ENCODE peak calls at places on chromosome 16, in eight cellular contexts. One of them, this sample, is unnamed. For H3K4me1, the result is how much of the 10 kb centered on the place peaks cover.

GRCh38 chr16:82627811-82628339 is 1.1 kb downstream of the CDH13 start:
- DNase-seq in heart right ventricle: peak
- DNase-seq in psoas muscle: no peak
- DNase-seq in body of pancreas: no peak
- DNase-seq in CD8-positive, alpha-beta T cell: no peak
- DNase-seq in GM23248: peak
- DNase-seq in tibial artery: peak
- DNase-seq in iPS DF 6.9: no peak
- DNase-seq in this sample: peak

GRCh38 chr16:31508706-31509523 is 724 bp upstream of the RUSF1 start:
- DNase-seq in heart right ventricle: no peak
- DNase-seq in psoas muscle: no peak
- DNase-seq in body of pancreas: no peak
- DNase-seq in CD8-positive, alpha-beta T cell: no peak
- DNase-seq in GM23248: peak
- DNase-seq in tibial artery: no peak
- DNase-seq in iPS DF 6.9: no peak
- DNase-seq in this sample: no peak

GRCh38 chr16:29790949-29791844 is 646 bp downstream of the KIF22 start:
- DNase-seq in heart right ventricle: no peak
- DNase-seq in psoas muscle: no peak
- DNase-seq in body of pancreas: no peak
- DNase-seq in CD8-positive, alpha-beta T cell: no peak
- DNase-seq in GM23248: peak
- DNase-seq in tibial artery: no peak
- DNase-seq in iPS DF 6.9: no peak
- DNase-seq in this sample: no peak

GRCh38 chr16:80174416-80174815 is 366.4 kb upstream of the DYNLRB2 start:
- DNase-seq in heart right ventricle: no peak
- DNase-seq in psoas muscle: no peak
- DNase-seq in body of pancreas: no peak
- DNase-seq in CD8-positive, alpha-beta T cell: no peak
- DNase-seq in GM23248: peak
- DNase-seq in tibial artery: no peak
- DNase-seq in iPS DF 6.9: no peak
- DNase-seq in this sample: no peak

GRCh38 chr16:69057400-69058378 is 47.8 kb upstream of the HAS3 start:
- DNase-seq in heart right ventricle: no peak
- DNase-seq in psoas muscle: peak
- DNase-seq in body of pancreas: peak
- DNase-seq in CD8-positive, alpha-beta T cell: no peak
- DNase-seq in GM23248: peak
- DNase-seq in tibial artery: no peak
- DNase-seq in iPS DF 6.9: no peak
- DNase-seq in this sample: no peak

GRCh38 chr16:29230671-29231091 is 175.8 kb downstream of the NPIPB11 start:
- DNase-seq in heart right ventricle: no peak
- DNase-seq in psoas muscle: no peak
- DNase-seq in body of pancreas: no peak
- DNase-seq in CD8-positive, alpha-beta T cell: no peak
- DNase-seq in GM23248: peak
- DNase-seq in tibial artery: peak
- DNase-seq in iPS DF 6.9: no peak
- DNase-seq in this sample: peak

GRCh38 chr16:88755745-88756443 is 29.1 kb downstream of the PIEZO1 start:
- DNase-seq in heart right ventricle: no peak
- DNase-seq in psoas muscle: no peak
- DNase-seq in body of pancreas: no peak
- DNase-seq in CD8-positive, alpha-beta T cell: no peak
- DNase-seq in GM23248: no peak
- DNase-seq in tibial artery: no peak
- DNase-seq in iPS DF 6.9: no peak
- DNase-seq in this sample: no peak

GRCh38 chr16:81645303-81645702 is 133.8 kb upstream of the PLCG2 start:
- DNase-seq in heart right ventricle: peak
- DNase-seq in psoas muscle: peak
- DNase-seq in body of pancreas: peak
- DNase-seq in CD8-positive, alpha-beta T cell: no peak
- DNase-seq in GM23248: peak
- DNase-seq in tibial artery: no peak
- DNase-seq in iPS DF 6.9: no peak
- DNase-seq in this sample: peak

GRCh38 chr16:54477766-54478165 is 191.2 kb upstream of the IRX3 start:
- DNase-seq in heart right ventricle: no peak
- DNase-seq in psoas muscle: no peak
- DNase-seq in body of pancreas: no peak
- DNase-seq in CD8-positive, alpha-beta T cell: no peak
- DNase-seq in GM23248: no peak
- DNase-seq in tibial artery: no peak
- DNase-seq in iPS DF 6.9: no peak
- DNase-seq in this sample: no peak

GRCh38 chr16:55056585-55057520 is 126.2 kb downstream of the IRX5 start:
- DNase-seq in heart right ventricle: no peak
- DNase-seq in psoas muscle: no peak
- DNase-seq in body of pancreas: peak
- DNase-seq in CD8-positive, alpha-beta T cell: no peak
- DNase-seq in GM23248: peak
- DNase-seq in tibial artery: peak
- DNase-seq in iPS DF 6.9: no peak
- DNase-seq in this sample: peak

GRCh38 chr16:58128721-58129096 is 472 bp downstream of the CFAP20 start:
- DNase-seq in heart right ventricle: peak
- DNase-seq in psoas muscle: no peak
- DNase-seq in body of pancreas: peak
- DNase-seq in CD8-positive, alpha-beta T cell: no peak
- DNase-seq in GM23248: peak
- DNase-seq in tibial artery: no peak
- DNase-seq in iPS DF 6.9: no peak
- DNase-seq in this sample: peak

GRCh38 chr16:87618216-87618615 is 15.9 kb downstream of the JPH3 start:
- DNase-seq in heart right ventricle: no peak
- DNase-seq in psoas muscle: no peak
- DNase-seq in body of pancreas: no peak
- DNase-seq in CD8-positive, alpha-beta T cell: no peak
- DNase-seq in GM23248: no peak
- DNase-seq in tibial artery: no peak
- DNase-seq in iPS DF 6.9: no peak
- DNase-seq in this sample: no peak

DNA sequence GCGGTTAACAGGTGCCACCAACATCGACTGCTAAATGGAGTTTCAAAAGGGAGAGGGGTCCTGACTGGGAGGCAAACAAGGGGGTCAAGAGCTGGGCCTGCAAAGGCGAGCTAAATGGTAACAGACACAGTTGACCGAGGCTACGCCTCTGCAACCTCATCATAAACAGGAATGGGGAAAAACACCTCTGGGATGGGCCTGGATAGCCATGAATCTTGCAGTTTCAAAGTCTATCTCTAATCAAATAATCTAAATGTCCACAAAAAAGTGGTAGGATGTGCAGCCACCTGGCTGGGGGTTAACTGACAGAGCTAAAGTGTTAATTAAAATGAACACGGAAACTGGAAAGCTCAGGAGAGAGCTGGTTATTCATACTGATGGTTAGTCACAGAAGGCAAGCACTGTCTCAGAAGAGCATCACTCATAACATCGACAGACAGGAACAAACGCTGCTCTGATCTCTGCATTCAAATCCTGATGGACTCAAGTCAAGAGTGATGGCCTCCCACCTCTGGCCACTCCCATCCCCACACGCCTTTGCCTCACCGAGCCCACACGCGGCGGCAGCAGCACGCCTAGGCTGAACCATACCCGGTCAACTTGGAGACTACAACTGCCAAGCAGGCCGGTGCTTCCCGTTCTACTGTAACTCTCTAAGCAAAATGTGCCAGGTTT is 56.3 kb downstream of the CREBBP start:
- DNase-seq in heart right ventricle: no peak
- DNase-seq in psoas muscle: no peak
- DNase-seq in body of pancreas: no peak
- DNase-seq in CD8-positive, alpha-beta T cell: no peak
- DNase-seq in GM23248: peak
- DNase-seq in tibial artery: no peak
- DNase-seq in iPS DF 6.9: no peak
- DNase-seq in this sample: no peak
- H3K4me1 ChIP-seq in heart right ventricle: half or more
- H3K4me1 ChIP-seq in psoas muscle: half or more
- H3K4me1 ChIP-seq in body of pancreas: under half
- H3K4me1 ChIP-seq in CD8-positive, alpha-beta T cell: half or more
- H3K4me1 ChIP-seq in GM23248: half or more
- H3K4me1 ChIP-seq in tibial artery: half or more
- H3K4me1 ChIP-seq in iPS DF 6.9: under half
- H3K4me1 ChIP-seq in this sample: under half

GRCh38 chr16:12095275-12096161 is 119.0 kb downstream of the SNX29 start:
- DNase-seq in heart right ventricle: peak
- DNase-seq in psoas muscle: peak
- DNase-seq in body of pancreas: peak
- DNase-seq in CD8-positive, alpha-beta T cell: peak
- DNase-seq in GM23248: peak
- DNase-seq in tibial artery: peak
- DNase-seq in iPS DF 6.9: peak
- DNase-seq in this sample: peak
- H3K4me1 ChIP-seq in heart right ventricle: half or more
- H3K4me1 ChIP-seq in psoas muscle: under half
- H3K4me1 ChIP-seq in body of pancreas: under half
- H3K4me1 ChIP-seq in CD8-positive, alpha-beta T cell: under half
- H3K4me1 ChIP-seq in GM23248: under half
- H3K4me1 ChIP-seq in tibial artery: under half
- H3K4me1 ChIP-seq in iPS DF 6.9: under half
- H3K4me1 ChIP-seq in this sample: under half

GRCh38 chr16:57017251-57017650 is 27.9 kb downstream of the NLRC5 start:
- DNase-seq in heart right ventricle: no peak
- DNase-seq in psoas muscle: no peak
- DNase-seq in body of pancreas: no peak
- DNase-seq in CD8-positive, alpha-beta T cell: no peak
- DNase-seq in GM23248: peak
- DNase-seq in tibial artery: no peak
- DNase-seq in iPS DF 6.9: no peak
- DNase-seq in this sample: no peak
- H3K4me1 ChIP-seq in heart right ventricle: under half
- H3K4me1 ChIP-seq in psoas muscle: under half
- H3K4me1 ChIP-seq in body of pancreas: under half
- H3K4me1 ChIP-seq in CD8-positive, alpha-beta T cell: half or more
- H3K4me1 ChIP-seq in GM23248: under half
- H3K4me1 ChIP-seq in tibial artery: under half
- H3K4me1 ChIP-seq in iPS DF 6.9: under half
- H3K4me1 ChIP-seq in this sample: under half

GRCh38 chr16:85836706-85837582 is 37.4 kb downstream of the COX4I1 start:
- DNase-seq in heart right ventricle: no peak
- DNase-seq in psoas muscle: no peak
- DNase-seq in body of pancreas: no peak
- DNase-seq in CD8-positive, alpha-beta T cell: no peak
- DNase-seq in GM23248: no peak
- DNase-seq in tibial artery: no peak
- DNase-seq in iPS DF 6.9: no peak
- DNase-seq in this sample: no peak

GRCh38 chr16:85838876-85839585 is 39.5 kb downstream of the COX4I1 start:
- DNase-seq in heart right ventricle: no peak
- DNase-seq in psoas muscle: no peak
- DNase-seq in body of pancreas: no peak
- DNase-seq in CD8-positive, alpha-beta T cell: no peak
- DNase-seq in GM23248: no peak
- DNase-seq in tibial artery: no peak
- DNase-seq in iPS DF 6.9: no peak
- DNase-seq in this sample: no peak

GRCh38 chr16:85840395-85840794 is 40.9 kb downstream of the COX4I1 start:
- DNase-seq in heart right ventricle: no peak
- DNase-seq in psoas muscle: no peak
- DNase-seq in body of pancreas: no peak
- DNase-seq in CD8-positive, alpha-beta T cell: no peak
- DNase-seq in GM23248: no peak
- DNase-seq in tibial artery: no peak
- DNase-seq in iPS DF 6.9: no peak
- DNase-seq in this sample: no peak

GRCh38 chr16:85839681-85840240 is 40.3 kb downstream of the COX4I1 start:
- DNase-seq in heart right ventricle: no peak
- DNase-seq in psoas muscle: no peak
- DNase-seq in body of pancreas: no peak
- DNase-seq in CD8-positive, alpha-beta T cell: no peak
- DNase-seq in GM23248: no peak
- DNase-seq in tibial artery: no peak
- DNase-seq in iPS DF 6.9: no peak
- DNase-seq in this sample: no peak

GRCh38 chr16:85838381-85838780 is 38.9 kb downstream of the COX4I1 start:
- DNase-seq in heart right ventricle: no peak
- DNase-seq in psoas muscle: no peak
- DNase-seq in body of pancreas: no peak
- DNase-seq in CD8-positive, alpha-beta T cell: no peak
- DNase-seq in GM23248: no peak
- DNase-seq in tibial artery: no peak
- DNase-seq in iPS DF 6.9: no peak
- DNase-seq in this sample: no peak
- H3K4me1 ChIP-seq in heart right ventricle: under half
- H3K4me1 ChIP-seq in psoas muscle: under half
- H3K4me1 ChIP-seq in body of pancreas: under half
- H3K4me1 ChIP-seq in CD8-positive, alpha-beta T cell: under half
- H3K4me1 ChIP-seq in GM23248: under half
- H3K4me1 ChIP-seq in tibial artery: under half
- H3K4me1 ChIP-seq in iPS DF 6.9: under half
- H3K4me1 ChIP-seq in this sample: under half

DNA sequence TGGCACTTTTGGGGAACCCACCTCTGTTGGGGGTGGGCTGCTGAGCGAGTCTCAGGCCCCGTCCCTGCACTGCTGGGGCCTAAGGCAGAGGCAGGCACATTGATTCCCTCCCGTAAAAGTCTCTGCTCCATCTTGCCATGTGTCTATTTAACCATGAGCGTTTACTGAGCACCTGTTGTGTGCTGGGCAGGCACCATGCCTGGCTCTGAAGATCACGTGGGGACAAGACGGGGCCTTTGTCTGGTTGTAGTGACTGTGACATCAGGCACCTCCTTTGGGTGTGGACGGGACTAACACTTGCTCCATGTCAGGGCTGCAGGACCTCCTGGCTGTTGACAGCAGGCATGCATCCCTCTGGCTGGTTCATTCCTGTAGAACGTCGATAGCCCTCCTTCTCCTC is 204.7 kb upstream of the CIBAR2 start:
- DNase-seq in heart right ventricle: no peak
- DNase-seq in psoas muscle: no peak
- DNase-seq in body of pancreas: peak
- DNase-seq in CD8-positive, alpha-beta T cell: no peak
- DNase-seq in GM23248: no peak
- DNase-seq in tibial artery: no peak
- DNase-seq in iPS DF 6.9: no peak
- DNase-seq in this sample: no peak
- H3K4me1 ChIP-seq in heart right ventricle: half or more
- H3K4me1 ChIP-seq in psoas muscle: half or more
- H3K4me1 ChIP-seq in body of pancreas: half or more
- H3K4me1 ChIP-seq in CD8-positive, alpha-beta T cell: under half
- H3K4me1 ChIP-seq in GM23248: under half
- H3K4me1 ChIP-seq in tibial artery: under half
- H3K4me1 ChIP-seq in iPS DF 6.9: under half
- H3K4me1 ChIP-seq in this sample: under half

DNA sequence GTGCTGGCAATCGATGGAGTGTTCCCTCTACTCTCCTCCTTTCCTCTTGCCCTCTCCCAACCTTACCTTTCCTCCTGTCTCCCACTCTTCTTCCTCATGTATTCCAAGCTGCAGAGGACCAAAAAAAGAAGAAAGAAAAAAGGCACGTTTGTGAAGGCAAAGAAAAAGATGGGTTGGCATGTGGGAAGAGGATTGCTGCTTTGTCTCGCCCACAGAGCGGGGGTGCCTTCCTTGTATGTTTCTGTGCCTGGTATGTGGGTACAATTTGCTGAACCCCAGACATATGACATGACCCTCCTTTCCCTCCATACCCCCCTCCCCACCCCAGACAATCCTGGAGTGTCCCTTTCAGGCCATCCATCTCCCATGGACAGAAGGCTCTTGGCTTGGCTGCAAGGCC is 13.1 kb upstream of the CTCF start:
- DNase-seq in heart right ventricle: no peak
- DNase-seq in psoas muscle: no peak
- DNase-seq in body of pancreas: no peak
- DNase-seq in CD8-positive, alpha-beta T cell: no peak
- DNase-seq in GM23248: no peak
- DNase-seq in tibial artery: no peak
- DNase-seq in iPS DF 6.9: no peak
- DNase-seq in this sample: no peak
- H3K4me1 ChIP-seq in heart right ventricle: half or more
- H3K4me1 ChIP-seq in psoas muscle: half or more
- H3K4me1 ChIP-seq in body of pancreas: under half
- H3K4me1 ChIP-seq in CD8-positive, alpha-beta T cell: under half
- H3K4me1 ChIP-seq in GM23248: under half
- H3K4me1 ChIP-seq in tibial artery: under half
- H3K4me1 ChIP-seq in iPS DF 6.9: under half
- H3K4me1 ChIP-seq in this sample: under half